ENCODE peak calls at places on chromosomes 11 and 22, in ten cellular contexts. U, H, L, K, X, Y, Z, J, R and I are unnamed samples.

GRCh38 chr22:42396621-42397331 is 35.4 kb downstream of the NFAM1 start:
- DNase-seq in U (no peak), H (peak; percentile 57), L (peak; percentile 67), K (no peak), X (no peak), Y (no peak), Z (no peak), J (no peak), R (peak; percentile 30), I (no peak)

GRCh38 chr22:28925916-28926315 is 42.5 kb downstream of the ZNRF3 start:
- DNase-seq in U (no peak), H (no peak), L (no peak), K (no peak), X (no peak), Y (no peak), Z (no peak), J (no peak), R (no peak), I (no peak)

GRCh38 chr11:95138448-95138847 is 48.8 kb downstream of the ENDOD1 start:
- DNase-seq in U (no peak), H (no peak), L (no peak), K (no peak), X (peak; percentile 33), Y (no peak), Z (no peak), J (no peak), R (no peak), I (no peak)

GRCh38 chr22:42074153-42074750 is at the start of gene PHETA2:
- DNase-seq in U (peak; percentile 36), H (peak; percentile 66), L (no peak), K (peak; percentile 77), X (peak; percentile 30), Y (peak; percentile 78), Z (no peak), J (peak; percentile 51), R (no peak), I (no peak)

GRCh38 chr11:12764187-12764914 is 90.1 kb downstream of the TEAD1 start:
- DNase-seq in U (no peak), H (no peak), L (no peak), K (no peak), X (no peak), Y (no peak), Z (no peak), J (no peak), R (no peak), I (no peak)

GRCh38 chr11:117414724-117415123 is 87.1 kb downstream of the CEP164 start:
- DNase-seq in U (no peak), H (no peak), L (no peak), K (no peak), X (no peak), Y (no peak), Z (no peak), J (no peak), R (no peak), I (no peak)

GRCh38 chr11:30346068-30346688 is 23.3 kb downstream of the ARL14EP start:
- DNase-seq in U (peak; percentile 30), H (no peak), L (no peak), K (no peak), X (peak; percentile 47), Y (no peak), Z (peak; percentile 47), J (peak; percentile 15), R (no peak), I (no peak)

GRCh38 chr11:44568706-44569473 is 3.4 kb downstream of the CD82 start:
- DNase-seq in U (peak; percentile 47), H (peak; percentile 83), L (peak; percentile 91), K (peak; percentile 87), X (peak; percentile 46), Y (peak; percentile 67), Z (peak; percentile 43), J (peak; percentile 97), R (peak; percentile 91), I (peak; percentile 94)

GRCh38 chr11:128908391-128909246 is 17.5 kb downstream of the KCNJ5 start:
- DNase-seq in U (no peak), H (peak; percentile 84), L (peak; percentile 78), K (peak; percentile 72), X (peak; percentile 73), Y (peak; percentile 69), Z (peak; percentile 12), J (peak; percentile 78), R (peak; percentile 90), I (peak; percentile 74)

GRCh38 chr11:64238076-64238475 is 2.8 kb upstream of the FKBP2 start:
- DNase-seq in U (no peak), H (no peak), L (no peak), K (no peak), X (no peak), Y (peak; percentile 54), Z (no peak), J (no peak), R (no peak), I (no peak)

GRCh38 chr11:122756417-122756816 is 81.9 kb upstream of the CRTAM start:
- DNase-seq in U (peak; percentile 48), H (peak; percentile 59), L (peak; percentile 61), K (peak; percentile 78), X (peak; percentile 48), Y (peak; percentile 42), Z (no peak), J (no peak), R (peak; percentile 41), I (no peak)

GRCh38 chr11:119310682-119311052 is 6.3 kb downstream of the MCAM start:
- DNase-seq in U (no peak), H (no peak), L (no peak), K (no peak), X (no peak), Y (peak; percentile 31), Z (no peak), J (no peak), R (no peak), I (no peak)

GRCh38 chr22:42757475-42757874 is 36.8 kb upstream of the A4GALT start:
- DNase-seq in U (no peak), H (no peak), L (no peak), K (no peak), X (no peak), Y (no peak), Z (no peak), J (peak; percentile 49), R (no peak), I (no peak)

GRCh38 chr11:115425243-115425642 is 79.0 kb downstream of the CADM1 start:
- DNase-seq in U (no peak), H (no peak), L (no peak), K (no peak), X (no peak), Y (no peak), Z (no peak), J (no peak), R (no peak), I (no peak)

GRCh38 chr11:862028-862703 is 19.5 kb downstream of the TSPAN4 start:
- DNase-seq in U (no peak), H (no peak), L (no peak), K (no peak), X (peak; percentile 37), Y (peak; percentile 70), Z (no peak), J (no peak), R (no peak), I (no peak)

GRCh38 chr11:73237471-73238290 is 19.6 kb downstream of the P2RY2 start:
- DNase-seq in U (no peak), H (peak; percentile 46), L (no peak), K (no peak), X (no peak), Y (peak; percentile 16), Z (no peak), J (peak; percentile 20), R (peak; percentile 80), I (peak; percentile 67)

GRCh38 chr22:37819100-37819433 is 4.1 kb upstream of the GALR3 start:
- DNase-seq in U (no peak), H (no peak), L (no peak), K (no peak), X (no peak), Y (no peak), Z (no peak), J (no peak), R (no peak), I (no peak)
- H3K9me3 ChIP-seq in U (no peaks in the 10 kb centered on the region), H (no peaks in the 10 kb centered on the region), L (no peaks in the 10 kb centered on the region), K (no peaks in the 10 kb centered on the region), X (no peaks in the 10 kb centered on the region), Y (no peaks in the 10 kb centered on the region), Z (no peaks in the 10 kb centered on the region), J (no peaks in the 10 kb centered on the region), R (no peaks in the 10 kb centered on the region), I (no peaks in the 10 kb centered on the region)

GRCh38 chr22:20946991-20947390 is 20.1 kb upstream of the AIFM3 start:
- DNase-seq in U (no peak), H (no peak), L (no peak), K (no peak), X (no peak), Y (peak; percentile 19), Z (no peak), J (no peak), R (no peak), I (no peak)
- H3K9me3 ChIP-seq in U (no peaks in the 10 kb centered on the region), H (no peaks in the 10 kb centered on the region), L (no peaks in the 10 kb centered on the region), K (no peaks in the 10 kb centered on the region), X (no peaks in the 10 kb centered on the region), Y (no peaks in the 10 kb centered on the region), Z (no peaks in the 10 kb centered on the region), J (no peaks in the 10 kb centered on the region), R (no peaks in the 10 kb centered on the region), I (no peaks in the 10 kb centered on the region)

DNA sequence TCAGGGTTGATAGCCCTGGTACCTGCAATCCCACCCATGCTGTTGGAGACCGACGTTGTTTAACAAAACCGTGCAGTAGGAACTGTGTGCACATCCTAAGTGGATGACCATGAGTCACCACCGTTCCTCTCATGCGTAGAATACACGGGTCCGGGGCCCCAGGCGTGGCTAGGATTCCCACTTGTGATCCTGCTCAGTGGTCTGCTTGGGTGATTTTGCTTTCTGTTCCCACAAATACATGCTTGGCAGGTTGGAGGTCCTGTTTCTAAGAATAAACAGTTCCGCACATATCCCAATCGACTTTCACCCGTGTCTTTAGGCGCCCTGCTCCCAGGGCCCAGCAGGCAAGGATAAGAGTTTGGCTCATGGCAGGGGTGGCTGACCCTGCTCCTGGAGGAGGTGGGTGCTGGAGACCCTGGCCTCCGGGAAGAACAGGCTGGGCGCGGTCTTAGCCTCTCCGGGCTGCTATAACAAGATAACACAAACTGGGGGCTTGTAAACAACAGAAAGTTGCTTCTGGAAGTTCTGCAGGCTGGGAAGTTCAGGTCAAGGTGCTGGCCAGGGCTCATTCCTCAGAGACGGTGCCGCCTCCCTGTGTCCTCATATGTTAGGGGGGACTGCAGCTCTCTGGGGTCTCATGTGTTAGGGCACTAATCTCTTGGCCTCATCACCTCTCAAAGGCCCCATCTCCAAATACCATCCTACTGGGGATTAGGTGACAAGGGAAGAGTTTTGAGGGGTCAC is 1028.3 kb downstream of the BRD1 start:
- DNase-seq in U (no peak), H (no peak), L (no peak), K (no peak), X (no peak), Y (no peak), Z (no peak), J (no peak), R (no peak), I (no peak)
- H3K9me3 ChIP-seq in U (no peaks in the 10 kb centered on the region), H (no peaks in the 10 kb centered on the region), L (no peaks in the 10 kb centered on the region), K (no peaks in the 10 kb centered on the region), X (no peaks in the 10 kb centered on the region), Y (no peaks in the 10 kb centered on the region), Z (no peaks in the 10 kb centered on the region), J (peaks cover 3% of the 10 kb centered on the region), R (no peaks in the 10 kb centered on the region), I (no peaks in the 10 kb centered on the region)

DNA sequence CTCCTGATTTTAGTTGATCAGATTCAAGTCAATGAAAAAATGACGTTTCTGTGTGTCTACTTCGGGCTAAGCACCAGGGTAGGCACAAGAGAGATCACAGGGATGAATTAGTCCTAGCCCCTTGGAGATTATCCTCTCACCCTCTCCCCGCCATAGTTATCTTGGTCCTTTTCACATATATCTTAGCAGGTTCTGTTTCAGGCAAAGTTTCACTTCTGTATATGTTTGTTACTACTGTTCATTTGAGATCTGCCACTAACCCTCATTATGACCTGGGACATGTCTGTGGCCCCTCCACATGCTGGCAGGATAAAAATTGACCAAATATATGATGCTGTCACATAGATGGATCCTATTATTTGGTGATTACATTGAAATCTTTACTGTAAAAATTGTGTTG is 186.1 kb downstream of the AASDHPPT start:
- DNase-seq in U (no peak), H (no peak), L (no peak), K (no peak), X (no peak), Y (no peak), Z (no peak), J (no peak), R (no peak), I (no peak)
- H3K9me3 ChIP-seq in U (no peaks in the 10 kb centered on the region), H (no peaks in the 10 kb centered on the region), L (no peaks in the 10 kb centered on the region), K (no peaks in the 10 kb centered on the region), X (no peaks in the 10 kb centered on the region), Y (peaks cover 7% of the 10 kb centered on the region), Z (no peaks in the 10 kb centered on the region), J (no peaks in the 10 kb centered on the region), R (no peaks in the 10 kb centered on the region), I (peaks cover 2% of the 10 kb centered on the region)